ENCODE peak calls at places on chromosomes 7 and 10, in four cellular contexts. X is NCI-H2171; V is stimulated activated CD4-positive, alpha-beta T cell treated with anti-CD3 and anti-CD28 coated beads, Interleukin-2, amount 100 ng/mL, for 48 hours; L is anterior cingulate cortex. E is an unnamed sample.
A peak's percentile ranks its signal among the peaks of the same experiment; 100 is the strongest.

GRCh38 chr10:7388602-7389001 is 22.2 kb downstream of the SFMBT2 start:
- DNase-seq in X (no peak), V (no peak), L (no peak), E (no peak)

GRCh38 chr10:51654918-51655317 is 44.5 kb downstream of the CSTF2T start:
- DNase-seq in X (no peak), V (no peak), L (no peak), E (no peak)

GRCh38 chr7:138563808-138564207 is 103.7 kb downstream of the TRIM24 start:
- DNase-seq in X (no peak), V (no peak), L (no peak), E (no peak)

GRCh38 chr10:69636273-69636575 is 6.2 kb downstream of the FAM241B start:
- DNase-seq in X (no peak), V (no peak), L (no peak), E (no peak)

GRCh38 chr7:35548291-35548690 is 146.6 kb downstream of the HERPUD2 start:
- DNase-seq in X (no peak), V (no peak), L (no peak), E (no peak)

GRCh38 chr10:628386-629045 is 61.0 kb downstream of the DIP2C start:
- DNase-seq in X (no peak), V (no peak), L (peak; percentile 79), E (no peak)

GRCh38 chr7:70069977-70070376 is 471.7 kb downstream of the AUTS2 start:
- DNase-seq in X (no peak), V (no peak), L (no peak), E (no peak)

GRCh38 chr10:127313996-127314700 is 117.8 kb upstream of the INSYN2A start:
- DNase-seq in X (no peak), V (no peak), L (peak; percentile 13), E (no peak)

GRCh38 chr10:129020621-129021020 is 446.4 kb upstream of the MGMT start:
- DNase-seq in X (no peak), V (no peak), L (no peak), E (no peak)

GRCh38 chr7:82965088-82966036 is 197.3 kb downstream of the PCLO start:
- DNase-seq in X (no peak), V (no peak), L (no peak), E (no peak)

GRCh38 chr10:33277135-33277536 is 57.3 kb downstream of the NRP1 start:
- DNase-seq in X (no peak), V (no peak), L (no peak), E (peak; percentile 11)

GRCh38 chr7:31648288-31648687 is 38.7 kb upstream of the PPP1R17 start:
- DNase-seq in X (peak; percentile 5), V (no peak), L (no peak), E (peak; percentile 54)

GRCh38 chr10:99595770-99596465 is 24.3 kb downstream of the SLC25A28 start:
- DNase-seq in X (no peak), V (no peak), L (no peak), E (no peak)

GRCh38 chr7:128889121-128889520 is 21.4 kb downstream of the KCP start:
- DNase-seq in X (no peak), V (no peak), L (no peak), E (no peak)